ENCODE peak calls at places on chromosome X, in ten cellular contexts. J is aorta; R is neuronal stem cell; M is ascending aorta; V is GM12878; W is naive thymus-derived CD4-positive, alpha-beta T cell; O is tibial artery; U is cardiac muscle cell; T is HepG2; Y is right cardiac atrium. N is an unnamed sample. For H3K27me3 and H3K4me1, the result is how much of the 10 kb centered on the place peaks cover.

GRCh38 chrX:134548257-134548732 is 88.3 kb downstream of the HPRT1 start:
- DNase-seq in J (no peak), R (no peak), M (no peak), V (no peak), W (peak), O (no peak), U (peak), T (no peak), Y (no peak), N (no peak)

GRCh38 chrX:2928127-2928582 is 984 bp downstream of the ARSD start:
- DNase-seq in J (peak), R (no peak), M (peak), V (no peak), W (no peak), O (peak), U (peak), T (peak), Y (peak), N (peak)

GRCh38 chrX:4825550-4825949 is 1112.1 kb upstream of the PRKX start:
- DNase-seq in J (no peak), R (no peak), M (no peak), V (no peak), W (no peak), O (peak), U (no peak), T (no peak), Y (no peak), N (no peak)

GRCh38 chrX:16892504-16893362 is 22.6 kb upstream of the RBBP7 start:
- DNase-seq in J (peak), R (peak), M (no peak), V (peak), W (peak), O (peak), U (peak), T (peak), Y (peak), N (peak)

GRCh38 chrX:15567886-15568616 is 32.7 kb downstream of the ACE2 start:
- DNase-seq in J (no peak), R (no peak), M (no peak), V (no peak), W (no peak), O (no peak), U (no peak), T (peak), Y (no peak), N (no peak)

GRCh38 chrX:29090811-29091210 is 503.6 kb downstream of the IL1RAPL1 start:
- DNase-seq in J (no peak), R (no peak), M (no peak), V (no peak), W (no peak), O (no peak), U (peak), T (no peak), Y (no peak), N (no peak)

GRCh38 chrX:39750246-39750790 is 347.4 kb downstream of the BCOR start:
- DNase-seq in J (no peak), R (no peak), M (no peak), V (no peak), W (no peak), O (no peak), U (no peak), T (no peak), Y (no peak), N (no peak)

GRCh38 chrX:11967986-11968385 is 170.3 kb upstream of the FRMPD4 start:
- DNase-seq in J (no peak), R (no peak), M (no peak), V (no peak), W (no peak), O (no peak), U (no peak), T (no peak), Y (no peak), N (no peak)

GRCh38 chrX:17967888-17968287 is 106.8 kb upstream of the RAI2 start:
- DNase-seq in J (no peak), R (no peak), M (no peak), V (no peak), W (no peak), O (no peak), U (no peak), T (no peak), Y (no peak), N (no peak)

GRCh38 chrX:78199851-78200250 is 60.4 kb upstream of the TAF9B start:
- DNase-seq in J (no peak), R (no peak), M (no peak), V (no peak), W (peak), O (no peak), U (peak), T (peak), Y (no peak), N (no peak)

GRCh38 chrX:18873189-18873791 is 110.6 kb downstream of the PHKA2 start:
- DNase-seq in J (peak), R (no peak), M (no peak), V (no peak), W (no peak), O (peak), U (no peak), T (no peak), Y (peak), N (no peak)

GRCh38 chrX:39212456-39212855 is 411.2 kb downstream of the MID1IP1 start:
- DNase-seq in J (no peak), R (no peak), M (no peak), V (no peak), W (no peak), O (no peak), U (no peak), T (no peak), Y (no peak), N (no peak)

GRCh38 chrX:18961686-18962085 is 22.2 kb downstream of the PHKA2 start:
- DNase-seq in J (no peak), R (no peak), M (no peak), V (no peak), W (no peak), O (no peak), U (no peak), T (no peak), Y (no peak), N (no peak)

GRCh38 chrX:87338510-87338909 is 179.1 kb upstream of the KLHL4 start:
- DNase-seq in J (no peak), R (peak), M (no peak), V (no peak), W (no peak), O (no peak), U (peak), T (peak), Y (no peak), N (no peak)

GRCh38 chrX:53713987-53714579 is 27.6 kb upstream of the HUWE1 start:
- DNase-seq in J (no peak), R (no peak), M (no peak), V (peak), W (no peak), O (no peak), U (no peak), T (no peak), Y (no peak), N (no peak)

GRCh38 chrX:21369613-21370012 is 4.6 kb upstream of the CNKSR2 start:
- DNase-seq in J (no peak), R (no peak), M (no peak), V (no peak), W (no peak), O (no peak), U (no peak), T (no peak), Y (no peak), N (no peak)

GRCh38 chrX:130896816-130897508 is 6.0 kb downstream of the ENOX2 start:
- DNase-seq in J (no peak), R (no peak), M (no peak), V (no peak), W (no peak), O (no peak), U (no peak), T (no peak), Y (no peak), N (no peak)

GRCh38 chrX:102345916-102346315 is 93.9 kb downstream of the NXF2B start:
- DNase-seq in J (peak), R (peak), M (no peak), V (no peak), W (peak), O (peak), U (peak), T (peak), Y (peak), N (peak)

GRCh38 chrX:21996872-21997271 is 35.3 kb upstream of the PHEX start:
- DNase-seq in J (no peak), R (no peak), M (no peak), V (no peak), W (no peak), O (peak), U (no peak), T (peak), Y (no peak), N (no peak)

GRCh38 chrX:42748067-42748850 is 29.7 kb downstream of the PPP1R2C start:
- DNase-seq in J (no peak), R (no peak), M (no peak), V (no peak), W (no peak), O (no peak), U (no peak), T (no peak), Y (no peak), N (no peak)

GRCh38 chrX:65644621-65645287 is 22.7 kb upstream of the MSN start:
- DNase-seq in J (peak), R (no peak), M (peak), V (no peak), W (no peak), O (peak), U (no peak), T (no peak), Y (peak), N (peak)

GRCh38 chrX:152821145-152821765 is 9.3 kb downstream of the CETN2 start:
- DNase-seq in J (no peak), R (no peak), M (no peak), V (no peak), W (no peak), O (no peak), U (peak), T (peak), Y (no peak), N (no peak)

GRCh38 chrX:101482296-101482695 is 3.0 kb upstream of the ARMCX4 start:
- DNase-seq in J (no peak), R (no peak), M (no peak), V (no peak), W (no peak), O (no peak), U (no peak), T (no peak), Y (no peak), N (no peak)

GRCh38 chrX:19566359-19567141 is 51.2 kb upstream of the MAP3K15 start:
- DNase-seq in J (no peak), R (no peak), M (no peak), V (peak), W (no peak), O (no peak), U (no peak), T (peak), Y (no peak), N (no peak)

GRCh38 chrX:30488092-30488491 is 89.5 kb downstream of the TASL start:
- DNase-seq in J (no peak), R (no peak), M (no peak), V (no peak), W (no peak), O (no peak), U (peak), T (no peak), Y (no peak), N (no peak)

GRCh38 chrX:38806054-38806389 is 4.8 kb downstream of the MID1IP1 start:
- DNase-seq in J (no peak), R (no peak), M (no peak), V (no peak), W (no peak), O (peak), U (peak), T (no peak), Y (no peak), N (no peak)

GRCh38 chrX:110210417-110211139 is 107.3 kb downstream of the AMMECR1 start:
- DNase-seq in J (no peak), R (no peak), M (no peak), V (no peak), W (no peak), O (no peak), U (no peak), T (peak), Y (no peak), N (no peak)

GRCh38 chrX:97844943-97845342 is 961.2 kb downstream of the RPA4 start:
- DNase-seq in J (peak), R (no peak), M (no peak), V (no peak), W (no peak), O (no peak), U (no peak), T (no peak), Y (no peak), N (no peak)

GRCh38 chrX:20026278-20026677 is 35.4 kb upstream of the BCLAF3 start:
- DNase-seq in J (no peak), R (no peak), M (no peak), V (no peak), W (no peak), O (no peak), U (no peak), T (peak), Y (no peak), N (no peak)

GRCh38 chrX:11952176-11952720 is 186.0 kb upstream of the FRMPD4 start:
- DNase-seq in J (no peak), R (no peak), M (no peak), V (no peak), W (no peak), O (no peak), U (no peak), T (no peak), Y (no peak), N (no peak)

GRCh38 chrX:129678176-129678880 is 23.6 kb upstream of the APLN start:
- DNase-seq in J (peak), R (no peak), M (no peak), V (no peak), W (peak), O (no peak), U (no peak), T (no peak), Y (peak), N (peak)

GRCh38 chrX:8845060-8845459 is 43.9 kb upstream of the FAM9A start:
- DNase-seq in J (no peak), R (no peak), M (no peak), V (no peak), W (no peak), O (no peak), U (no peak), T (no peak), Y (peak), N (no peak)

GRCh38 chrX:38664285-38664684 is 102.9 kb downstream of the TSPAN7 start:
- DNase-seq in J (no peak), R (peak), M (no peak), V (no peak), W (no peak), O (no peak), U (peak), T (peak), Y (no peak), N (no peak)

GRCh38 chrX:69277961-69278795 is 112.9 kb upstream of the PJA1 start:
- DNase-seq in J (no peak), R (peak), M (no peak), V (no peak), W (no peak), O (no peak), U (peak), T (no peak), Y (no peak), N (no peak)
- H3K27me3 ChIP-seq in J (under half), R (under half), M (under half), V (under half), W (under half), O (under half), U (under half), T (under half), Y (under half), N (under half)

DNA sequence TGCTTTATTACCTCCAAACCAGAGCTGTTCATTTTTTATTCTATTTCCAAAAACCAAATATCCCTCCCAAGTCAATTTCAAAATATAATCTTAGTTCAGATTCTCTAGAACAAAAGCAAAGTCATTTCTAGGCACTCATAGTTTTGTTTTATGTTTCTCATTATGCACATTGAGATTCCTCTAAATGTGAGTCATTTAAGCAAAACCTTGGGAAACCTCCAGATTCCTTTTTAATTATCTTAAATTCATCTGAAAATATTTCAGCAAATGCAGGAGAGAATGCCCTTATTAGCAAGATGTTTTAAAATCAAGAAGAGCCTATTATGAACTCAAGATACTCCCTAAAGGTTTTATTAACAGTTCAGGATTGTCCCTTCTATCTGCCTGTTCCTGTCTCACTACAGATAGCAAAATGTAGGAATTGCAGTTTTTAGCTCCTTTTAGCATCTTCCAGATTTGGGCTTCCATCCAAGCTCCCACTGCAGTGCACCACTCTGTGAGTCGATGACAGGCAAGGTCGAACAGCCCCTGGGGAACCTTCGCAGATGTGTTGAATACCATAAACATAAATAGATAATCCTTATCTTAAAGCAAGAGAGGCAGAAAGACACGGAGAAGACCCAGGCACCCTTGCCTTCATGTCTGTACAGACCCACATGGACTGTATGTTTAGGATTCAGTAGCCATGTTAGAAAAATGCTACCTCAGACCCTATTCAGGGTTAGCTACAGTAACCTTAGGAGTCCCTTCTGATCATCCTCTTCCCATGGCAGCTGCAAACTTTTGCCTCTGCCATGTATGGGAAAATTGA is 11.3 kb upstream of the SLC9A7 start:
- DNase-seq in J (no peak), R (no peak), M (no peak), V (no peak), W (no peak), O (no peak), U (no peak), T (no peak), Y (no peak), N (no peak)
- H3K4me3 ChIP-seq in J (no peak), R (no peak), M (no peak), V (no peak), W (no peak), O (no peak), U (no peak), T (no peak), Y (no peak), N (no peak)

GRCh38 chrX:49977319-49978090 is 55.1 kb downstream of the CLCN5 start:
- DNase-seq in J (no peak), R (no peak), M (no peak), V (peak), W (no peak), O (no peak), U (no peak), T (no peak), Y (no peak), N (no peak)

GRCh38 chrX:49972313-49972712 is 49.9 kb downstream of the CLCN5 start:
- DNase-seq in J (no peak), R (no peak), M (no peak), V (no peak), W (no peak), O (no peak), U (no peak), T (no peak), Y (no peak), N (no peak)

GRCh38 chrX:49976682-49977197 is 54.3 kb downstream of the CLCN5 start:
- DNase-seq in J (no peak), R (no peak), M (no peak), V (no peak), W (no peak), O (no peak), U (no peak), T (no peak), Y (no peak), N (no peak)

DNA sequence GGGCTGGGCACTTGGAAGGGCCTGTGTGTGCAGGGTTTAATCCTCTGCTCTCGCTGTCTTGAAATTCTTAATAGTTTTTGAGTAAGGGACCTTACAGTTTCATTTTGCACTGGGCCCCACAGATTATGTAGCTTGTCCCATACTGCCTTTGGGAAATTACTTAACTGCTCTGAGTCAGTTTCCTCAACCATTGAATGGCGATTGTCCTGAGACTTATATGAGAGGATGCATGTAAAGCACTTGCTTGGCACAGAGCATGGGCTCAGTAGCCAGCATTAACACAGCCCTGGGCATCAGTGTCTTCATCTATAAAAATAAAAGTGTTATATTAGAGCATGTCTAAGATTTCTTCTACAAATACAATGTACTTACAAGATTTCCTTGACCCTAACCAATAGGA is 55.8 kb downstream of the CLCN5 start:
- DNase-seq in J (no peak), R (no peak), M (no peak), V (no peak), W (no peak), O (no peak), U (no peak), T (no peak), Y (no peak), N (no peak)
- H3K4me1 ChIP-seq in J (under half), R (under half), M (under half), V (under half), W (under half), O (under half), U (under half), T (under half), Y (under half), N (under half)

GRCh38 chrX:111874241-111874640 is 1.7 kb upstream of the TRPC5OS start:
- DNase-seq in J (no peak), R (no peak), M (no peak), V (no peak), W (no peak), O (no peak), U (no peak), T (no peak), Y (no peak), N (no peak)
- H3K27me3 ChIP-seq in J (under half), R (under half), M (under half), V (under half), W (under half), O (under half), U (under half), T (under half), Y (under half), N (under half)

DNA sequence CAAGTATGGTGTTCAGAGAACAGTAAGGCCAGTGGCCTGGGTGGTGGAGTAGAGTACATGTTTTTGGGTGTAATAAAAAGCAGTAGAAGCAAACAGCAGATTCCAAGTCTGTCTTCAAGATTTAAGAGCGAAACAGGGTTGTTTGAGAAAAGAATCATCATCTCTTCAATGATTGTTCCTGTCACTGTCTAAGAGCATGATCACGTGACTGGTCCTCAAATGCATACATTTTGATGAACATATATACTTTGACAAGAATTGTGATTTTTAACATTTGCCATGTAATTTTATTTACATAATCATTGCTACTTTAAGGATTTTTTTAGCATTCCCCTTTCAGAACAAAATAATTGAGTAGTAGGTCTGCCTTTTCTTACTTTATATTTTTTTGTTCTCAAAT is 252.6 kb upstream of the GPR101 start:
- DNase-seq in J (no peak), R (no peak), M (no peak), V (no peak), W (no peak), O (no peak), U (no peak), T (no peak), Y (no peak), N (no peak)
- H3K4me3 ChIP-seq in J (no peak), R (no peak), M (no peak), V (no peak), W (no peak), O (no peak), U (no peak), T (no peak), Y (no peak), N (no peak)

GRCh38 chrX:45306794-45307193 is 106.1 kb upstream of the DIPK2B start:
- DNase-seq in J (no peak), R (no peak), M (no peak), V (no peak), W (no peak), O (no peak), U (no peak), T (no peak), Y (no peak), N (no peak)

GRCh38 chrX:45309801-45310200 is 109.1 kb upstream of the DIPK2B start:
- DNase-seq in J (no peak), R (no peak), M (no peak), V (no peak), W (no peak), O (no peak), U (no peak), T (no peak), Y (no peak), N (no peak)

DNA sequence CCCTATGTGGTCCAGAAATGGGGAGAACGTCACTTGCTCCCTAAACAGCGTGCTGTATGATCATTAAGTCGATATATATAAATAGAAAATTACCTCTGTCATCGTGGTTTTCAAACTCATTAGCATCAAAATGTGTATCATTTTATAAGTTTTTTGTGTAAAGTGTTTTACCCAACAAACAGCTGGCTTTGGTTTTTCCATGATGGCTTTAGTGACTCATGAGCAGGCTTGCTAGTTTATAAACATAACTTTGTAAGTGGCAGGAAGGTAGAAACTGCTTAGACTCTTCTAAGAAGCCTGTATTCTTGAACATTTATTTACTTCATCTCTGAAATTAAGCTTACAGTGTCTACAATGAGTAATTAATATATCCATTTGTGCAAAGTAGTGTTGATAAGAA is 108.4 kb upstream of the DIPK2B start:
- DNase-seq in J (no peak), R (no peak), M (no peak), V (no peak), W (no peak), O (no peak), U (no peak), T (no peak), Y (no peak), N (no peak)
- H3K4me1 ChIP-seq in J (under half), R (under half), M (under half), V (under half), W (under half), O (under half), U (under half), T (under half), Y (under half), N (under half)

N was measured in lung.